ENCODE peak calls at places on chromosomes 5 and 9, in five cellular contexts. One of them, this sample, is unnamed.

GRCh38 chr5:97501965-97502305 is 318.9 kb upstream of the RIOK2 start:
- DNase-seq in psoas muscle: no peak
- DNase-seq in RWPE2: no peak
- DNase-seq in prostate gland: no peak
- DNase-seq in mammary epithelial cell: no peak
- DNase-seq in this sample: no peak

GRCh38 chr5:79023323-79023722 is 38.2 kb upstream of the ARSB start:
- DNase-seq in psoas muscle: no peak
- DNase-seq in RWPE2: no peak
- DNase-seq in prostate gland: no peak
- DNase-seq in mammary epithelial cell: no peak
- DNase-seq in this sample: no peak

GRCh38 chr5:79840085-79840990 is 150.7 kb downstream of the CMYA5 start:
- DNase-seq in psoas muscle: no peak
- DNase-seq in RWPE2: no peak
- DNase-seq in prostate gland: no peak
- DNase-seq in mammary epithelial cell: no peak
- DNase-seq in this sample: no peak

GRCh38 chr9:3329361-3329760 is 196.4 kb downstream of the RFX3 start:
- DNase-seq in psoas muscle: no peak
- DNase-seq in RWPE2: no peak
- DNase-seq in prostate gland: no peak
- DNase-seq in mammary epithelial cell: peak; percentile 14
- DNase-seq in this sample: no peak

GRCh38 chr5:88884435-88884877 is 1.5 kb upstream of the MEF2C start:
- DNase-seq in psoas muscle: no peak
- DNase-seq in RWPE2: no peak
- DNase-seq in prostate gland: no peak
- DNase-seq in mammary epithelial cell: no peak
- DNase-seq in this sample: no peak

GRCh38 chr5:154824070-154824469 is 26.3 kb downstream of the FAXDC2 start:
- DNase-seq in psoas muscle: no peak
- DNase-seq in RWPE2: no peak
- DNase-seq in prostate gland: no peak
- DNase-seq in mammary epithelial cell: no peak
- DNase-seq in this sample: no peak

GRCh38 chr9:94666364-94667099 is 27.2 kb upstream of the FBP1 start:
- DNase-seq in psoas muscle: no peak
- DNase-seq in RWPE2: no peak
- DNase-seq in prostate gland: no peak
- DNase-seq in mammary epithelial cell: no peak
- DNase-seq in this sample: no peak

GRCh38 chr5:169300468-169301385 is at the start of gene SLIT3:
- DNase-seq in psoas muscle: peak; percentile 78
- DNase-seq in RWPE2: peak; percentile 93
- DNase-seq in prostate gland: peak; percentile 47
- DNase-seq in mammary epithelial cell: peak; percentile 86
- DNase-seq in this sample: no peak

GRCh38 chr9:129071526-129072131 is 9.3 kb upstream of the DOLPP1 start:
- DNase-seq in psoas muscle: no peak
- DNase-seq in RWPE2: no peak
- DNase-seq in prostate gland: no peak
- DNase-seq in mammary epithelial cell: no peak
- DNase-seq in this sample: no peak

GRCh38 chr5:77971965-77972544 is 195.9 kb upstream of the TBCA start:
- DNase-seq in psoas muscle: no peak
- DNase-seq in RWPE2: no peak
- DNase-seq in prostate gland: no peak
- DNase-seq in mammary epithelial cell: no peak
- DNase-seq in this sample: no peak

GRCh38 chr5:77452351-77452750 is 39.8 kb downstream of the WDR41 start:
- DNase-seq in psoas muscle: no peak
- DNase-seq in RWPE2: no peak
- DNase-seq in prostate gland: no peak
- DNase-seq in mammary epithelial cell: no peak
- DNase-seq in this sample: no peak

GRCh38 chr9:2231831-2232230 is 216.7 kb downstream of the SMARCA2 start:
- DNase-seq in psoas muscle: no peak
- DNase-seq in RWPE2: no peak
- DNase-seq in prostate gland: no peak
- DNase-seq in mammary epithelial cell: peak; percentile 32
- DNase-seq in this sample: no peak

GRCh38 chr5:178284095-178284675 is 51.6 kb upstream of the PHYKPL start:
- DNase-seq in psoas muscle: no peak
- DNase-seq in RWPE2: no peak
- DNase-seq in prostate gland: no peak
- DNase-seq in mammary epithelial cell: peak; percentile 5
- DNase-seq in this sample: no peak

GRCh38 chr9:4590430-4591122 is 71.5 kb upstream of the PLPP6 start:
- DNase-seq in psoas muscle: no peak
- DNase-seq in RWPE2: no peak
- DNase-seq in prostate gland: no peak
- DNase-seq in mammary epithelial cell: no peak
- DNase-seq in this sample: peak; percentile 33

GRCh38 chr9:8831568-8831967 is 1032.0 kb upstream of the DMAC1 start:
- DNase-seq in psoas muscle: no peak
- DNase-seq in RWPE2: no peak
- DNase-seq in prostate gland: no peak
- DNase-seq in mammary epithelial cell: no peak
- DNase-seq in this sample: no peak

GRCh38 chr5:14231888-14232287 is 88.7 kb downstream of the TRIO start:
- DNase-seq in psoas muscle: no peak
- DNase-seq in RWPE2: no peak
- DNase-seq in prostate gland: no peak
- DNase-seq in mammary epithelial cell: no peak
- DNase-seq in this sample: no peak

GRCh38 chr5:6503342-6503741 is 54.7 kb downstream of the UBE2QL1 start:
- DNase-seq in psoas muscle: no peak
- DNase-seq in RWPE2: no peak
- DNase-seq in prostate gland: no peak
- DNase-seq in mammary epithelial cell: no peak
- DNase-seq in this sample: no peak

GRCh38 chr5:147522435-147522834 is 12.6 kb upstream of the DPYSL3 start:
- DNase-seq in psoas muscle: no peak
- DNase-seq in RWPE2: no peak
- DNase-seq in prostate gland: no peak
- DNase-seq in mammary epithelial cell: peak; percentile 27
- DNase-seq in this sample: no peak

GRCh38 chr9:136487672-136488071 is 4.8 kb upstream of the SEC16A start:
- DNase-seq in psoas muscle: no peak
- DNase-seq in RWPE2: no peak
- DNase-seq in prostate gland: no peak
- DNase-seq in mammary epithelial cell: no peak
- DNase-seq in this sample: no peak

GRCh38 chr9:8365029-8365428 is 565.5 kb upstream of the DMAC1 start:
- DNase-seq in psoas muscle: no peak
- DNase-seq in RWPE2: no peak
- DNase-seq in prostate gland: no peak
- DNase-seq in mammary epithelial cell: no peak
- DNase-seq in this sample: no peak

GRCh38 chr9:106980551-106981101 is 117.7 kb downstream of the ZNF462 start:
- DNase-seq in psoas muscle: no peak
- DNase-seq in RWPE2: no peak
- DNase-seq in prostate gland: no peak
- DNase-seq in mammary epithelial cell: no peak
- DNase-seq in this sample: no peak

GRCh38 chr5:84437673-84438315 is 53.1 kb upstream of the EDIL3 start:
- DNase-seq in psoas muscle: no peak
- DNase-seq in RWPE2: no peak
- DNase-seq in prostate gland: no peak
- DNase-seq in mammary epithelial cell: peak; percentile 81
- DNase-seq in this sample: no peak

GRCh38 chr9:23635276-23635675 is 190.8 kb downstream of the ELAVL2 start:
- DNase-seq in psoas muscle: no peak
- DNase-seq in RWPE2: no peak
- DNase-seq in prostate gland: no peak
- DNase-seq in mammary epithelial cell: no peak
- DNase-seq in this sample: no peak

GRCh38 chr5:77776606-77777206 is 567 bp upstream of the TBCA start:
- DNase-seq in psoas muscle: no peak
- DNase-seq in RWPE2: no peak
- DNase-seq in prostate gland: no peak
- DNase-seq in mammary epithelial cell: no peak
- DNase-seq in this sample: no peak

GRCh38 chr5:115599502-115599901 is 2.8 kb downstream of the TICAM2 start:
- DNase-seq in psoas muscle: no peak
- DNase-seq in RWPE2: no peak
- DNase-seq in prostate gland: no peak
- DNase-seq in mammary epithelial cell: no peak
- DNase-seq in this sample: no peak

GRCh38 chr5:151451626-151452520 is 4.5 kb downstream of the SLC36A1 start:
- DNase-seq in psoas muscle: no peak
- DNase-seq in RWPE2: no peak
- DNase-seq in prostate gland: no peak
- DNase-seq in mammary epithelial cell: peak; percentile 13
- DNase-seq in this sample: no peak

GRCh38 chr5:55004728-55005127 is 19.3 kb upstream of the GZMK start:
- DNase-seq in psoas muscle: no peak
- DNase-seq in RWPE2: no peak
- DNase-seq in prostate gland: no peak
- DNase-seq in mammary epithelial cell: peak; percentile 23
- DNase-seq in this sample: no peak

GRCh38 chr5:173399846-173400245 is 71.6 kb upstream of the STC2 start:
- DNase-seq in psoas muscle: no peak
- DNase-seq in RWPE2: no peak
- DNase-seq in prostate gland: no peak
- DNase-seq in mammary epithelial cell: no peak
- DNase-seq in this sample: no peak

GRCh38 chr9:113368960-113369582 is 7.7 kb downstream of the HDHD3 start:
- DNase-seq in psoas muscle: no peak
- DNase-seq in RWPE2: no peak
- DNase-seq in prostate gland: no peak
- DNase-seq in mammary epithelial cell: no peak
- DNase-seq in this sample: no peak

GRCh38 chr5:145775893-145776444 is 59.2 kb downstream of the PRELID2 start:
- DNase-seq in psoas muscle: no peak
- DNase-seq in RWPE2: no peak
- DNase-seq in prostate gland: no peak
- DNase-seq in mammary epithelial cell: peak; percentile 88
- DNase-seq in this sample: no peak

GRCh38 chr9:130246126-130246525 is 19.4 kb upstream of the HMCN2 start:
- DNase-seq in psoas muscle: peak; percentile 48
- DNase-seq in RWPE2: no peak
- DNase-seq in prostate gland: no peak
- DNase-seq in mammary epithelial cell: no peak
- DNase-seq in this sample: no peak

GRCh38 chr9:1458503-1458902 is 408.3 kb downstream of the DMRT2 start:
- DNase-seq in psoas muscle: no peak
- DNase-seq in RWPE2: no peak
- DNase-seq in prostate gland: no peak
- DNase-seq in mammary epithelial cell: peak; percentile 80
- DNase-seq in this sample: no peak

DNA sequence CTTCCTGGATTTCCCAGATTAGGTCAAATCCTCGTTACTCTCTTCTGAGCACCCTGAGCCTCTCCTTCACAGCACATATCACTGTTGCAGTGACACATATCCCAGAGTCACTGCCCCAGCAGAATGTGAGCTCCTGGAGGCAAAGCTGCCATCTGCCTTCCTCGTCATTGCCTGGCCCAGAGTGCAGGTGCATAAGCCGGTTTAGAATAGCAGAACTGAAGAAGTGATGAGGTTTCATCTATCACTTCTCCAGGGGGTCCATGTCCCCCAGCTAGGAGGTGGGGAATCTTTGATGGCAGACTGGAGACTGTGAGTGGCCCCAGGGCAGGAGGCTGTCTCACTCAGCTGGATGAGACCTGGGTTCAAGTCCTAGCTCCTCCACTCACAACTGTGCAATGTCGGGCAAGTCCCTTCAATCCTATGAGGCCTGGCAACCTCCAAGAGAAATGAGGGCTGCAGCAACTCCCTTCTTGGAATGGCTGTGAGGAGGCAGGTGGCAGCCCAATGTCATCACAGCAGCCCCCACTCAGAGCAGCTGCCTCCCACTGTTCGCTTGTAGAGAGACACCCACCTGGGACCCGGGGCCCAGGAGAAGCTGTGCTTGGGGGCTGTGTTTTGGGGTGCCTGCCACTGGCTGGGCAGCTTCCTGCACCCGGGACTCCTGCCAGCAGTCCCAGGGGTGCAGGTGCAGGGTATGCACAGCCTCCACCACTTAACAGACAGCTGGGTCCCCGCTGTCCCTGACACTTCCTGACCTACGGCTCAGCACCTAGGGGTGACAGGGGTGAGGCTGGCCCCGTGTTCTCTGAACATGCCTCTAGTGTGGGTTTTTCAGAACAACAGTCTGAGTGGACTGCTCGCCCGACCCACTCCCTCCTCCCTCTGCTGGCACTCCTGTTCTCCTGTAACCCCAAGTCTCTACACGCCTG is 26.1 kb downstream of the NIPAL4 start:
- DNase-seq in psoas muscle: no peak
- DNase-seq in RWPE2: peak; percentile 29
- DNase-seq in prostate gland: no peak
- DNase-seq in mammary epithelial cell: no peak
- DNase-seq in this sample: no peak
- H3K4me1 ChIP-seq in psoas muscle: no peaks in the 10 kb centered on the region
- H3K4me1 ChIP-seq in RWPE2: no peaks in the 10 kb centered on the region
- H3K4me1 ChIP-seq in prostate gland: no peaks in the 10 kb centered on the region
- H3K4me1 ChIP-seq in mammary epithelial cell: no peaks in the 10 kb centered on the region
- H3K4me1 ChIP-seq in this sample: no peaks in the 10 kb centered on the region

GRCh38 chr5:73496984-73497457 is 1.2 kb upstream of the BTF3 start:
- DNase-seq in psoas muscle: no peak
- DNase-seq in RWPE2: no peak
- DNase-seq in prostate gland: no peak
- DNase-seq in mammary epithelial cell: peak; percentile 73
- DNase-seq in this sample: no peak
- TF ChIP-seq CTCF in psoas muscle: no peak
- TF ChIP-seq CTCF in RWPE2: peak; percentile 81
- TF ChIP-seq CTCF in prostate gland: peak; percentile 7
- TF ChIP-seq CTCF in mammary epithelial cell: peak; percentile 57
- TF ChIP-seq CTCF in this sample: no peak

GRCh38 chr5:143017992-143018391 is 247.8 kb downstream of the ARHGAP26 start:
- DNase-seq in psoas muscle: no peak
- DNase-seq in RWPE2: no peak
- DNase-seq in prostate gland: no peak
- DNase-seq in mammary epithelial cell: no peak
- DNase-seq in this sample: no peak
- H3K4me1 ChIP-seq in psoas muscle: peaks cover 25% of the 10 kb centered on the region
- H3K4me1 ChIP-seq in RWPE2: no peaks in the 10 kb centered on the region
- H3K4me1 ChIP-seq in prostate gland: no peaks in the 10 kb centered on the region
- H3K4me1 ChIP-seq in mammary epithelial cell: peaks cover 5% of the 10 kb centered on the region
- H3K4me1 ChIP-seq in this sample: peaks cover 4% of the 10 kb centered on the region

DNA sequence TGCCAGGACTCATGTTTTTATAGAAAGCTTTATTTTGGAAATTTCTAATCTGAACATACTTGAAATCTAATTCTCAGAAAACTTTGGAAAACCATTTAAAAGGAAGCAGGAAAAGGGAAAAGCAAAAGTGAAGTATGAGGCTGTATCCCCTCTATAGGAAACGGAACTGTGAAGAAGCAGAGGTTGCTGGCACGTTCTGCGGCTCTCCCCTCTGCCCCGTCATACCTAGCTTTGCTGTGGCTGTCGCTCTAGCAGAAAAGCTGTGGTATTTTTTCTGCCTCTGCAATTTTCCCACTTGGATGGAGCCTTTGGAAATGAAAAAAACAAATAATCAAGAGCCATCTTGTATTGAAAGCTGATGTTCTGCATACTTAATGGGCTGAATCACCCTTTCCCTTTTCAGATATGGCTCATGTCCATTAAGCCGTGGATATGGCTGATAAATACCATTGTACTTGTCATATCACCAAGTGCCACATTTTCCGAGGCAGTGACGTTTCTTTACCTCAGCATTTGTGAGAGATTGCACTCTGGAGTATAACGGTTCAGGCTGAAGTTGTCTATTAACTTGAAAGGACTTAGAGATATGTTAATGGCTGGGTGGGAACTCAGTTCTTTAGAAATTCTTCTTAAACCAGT is 112.8 kb downstream of the NTRK2 start:
- DNase-seq in psoas muscle: no peak
- DNase-seq in RWPE2: no peak
- DNase-seq in prostate gland: no peak
- DNase-seq in mammary epithelial cell: no peak
- DNase-seq in this sample: no peak
- TF ChIP-seq CTCF in psoas muscle: no peak
- TF ChIP-seq CTCF in RWPE2: no peak
- TF ChIP-seq CTCF in prostate gland: no peak
- TF ChIP-seq CTCF in mammary epithelial cell: no peak
- TF ChIP-seq CTCF in this sample: no peak

This sample was measured in lung.